ENCODE peak calls at places on chromosome 9, in ten cellular contexts. G, V, P, A, K, L, W, I, Y and O are unnamed samples.
A peak's percentile ranks its signal among the peaks of the same experiment; 100 is the strongest.

GRCh38 chr9:111176511-111176910 is 138.2 kb upstream of the LPAR1 start:
- DNase-seq in G (no peak), V (no peak), P (no peak), A (no peak), K (no peak), L (no peak), W (no peak), I (no peak), Y (no peak), O (no peak)

GRCh38 chr9:86546712-86547111 is 192.5 kb upstream of the TUT7 start:
- DNase-seq in G (no peak), V (no peak), P (no peak), A (no peak), K (no peak), L (no peak), W (no peak), I (peak; percentile 23), Y (no peak), O (no peak)

GRCh38 chr9:137311171-137311970 is 9.3 kb upstream of the NRARP start:
- DNase-seq in G (no peak), V (no peak), P (no peak), A (peak; percentile 89), K (peak; percentile 42), L (peak; percentile 85), W (no peak), I (no peak), Y (no peak), O (no peak)

GRCh38 chr9:71446499-71447411 is 321.6 kb downstream of the CEMIP2 start:
- DNase-seq in G (peak; percentile 77), V (peak; percentile 7), P (no peak), A (peak; percentile 55), K (peak; percentile 47), L (peak; percentile 88), W (no peak), I (peak; percentile 12), Y (peak; percentile 79), O (peak; percentile 65)

GRCh38 chr9:93134018-93134739 is at the start of gene NINJ1:
- DNase-seq in G (peak; percentile 60), V (peak; percentile 92), P (no peak), A (peak; percentile 72), K (peak; percentile 58), L (peak; percentile 93), W (peak; percentile 79), I (peak; percentile 78), Y (peak; percentile 95), O (peak; percentile 75)

GRCh38 chr9:101737705-101738565 is 512 bp downstream of the GRIN3A start:
- DNase-seq in G (no peak), V (no peak), P (no peak), A (peak; percentile 13), K (no peak), L (peak; percentile 46), W (no peak), I (no peak), Y (no peak), O (no peak)

GRCh38 chr9:124133752-124134151 is 122.2 kb downstream of the LHX2 start:
- DNase-seq in G (no peak), V (no peak), P (no peak), A (peak; percentile 70), K (peak; percentile 36), L (no peak), W (peak; percentile 58), I (no peak), Y (peak; percentile 38), O (peak; percentile 34)

GRCh38 chr9:112970939-112971338 is 41.1 kb downstream of the ZNF883 start:
- DNase-seq in G (no peak), V (no peak), P (no peak), A (no peak), K (peak; percentile 23), L (no peak), W (no peak), I (no peak), Y (peak; percentile 1), O (peak; percentile 10)

DNA sequence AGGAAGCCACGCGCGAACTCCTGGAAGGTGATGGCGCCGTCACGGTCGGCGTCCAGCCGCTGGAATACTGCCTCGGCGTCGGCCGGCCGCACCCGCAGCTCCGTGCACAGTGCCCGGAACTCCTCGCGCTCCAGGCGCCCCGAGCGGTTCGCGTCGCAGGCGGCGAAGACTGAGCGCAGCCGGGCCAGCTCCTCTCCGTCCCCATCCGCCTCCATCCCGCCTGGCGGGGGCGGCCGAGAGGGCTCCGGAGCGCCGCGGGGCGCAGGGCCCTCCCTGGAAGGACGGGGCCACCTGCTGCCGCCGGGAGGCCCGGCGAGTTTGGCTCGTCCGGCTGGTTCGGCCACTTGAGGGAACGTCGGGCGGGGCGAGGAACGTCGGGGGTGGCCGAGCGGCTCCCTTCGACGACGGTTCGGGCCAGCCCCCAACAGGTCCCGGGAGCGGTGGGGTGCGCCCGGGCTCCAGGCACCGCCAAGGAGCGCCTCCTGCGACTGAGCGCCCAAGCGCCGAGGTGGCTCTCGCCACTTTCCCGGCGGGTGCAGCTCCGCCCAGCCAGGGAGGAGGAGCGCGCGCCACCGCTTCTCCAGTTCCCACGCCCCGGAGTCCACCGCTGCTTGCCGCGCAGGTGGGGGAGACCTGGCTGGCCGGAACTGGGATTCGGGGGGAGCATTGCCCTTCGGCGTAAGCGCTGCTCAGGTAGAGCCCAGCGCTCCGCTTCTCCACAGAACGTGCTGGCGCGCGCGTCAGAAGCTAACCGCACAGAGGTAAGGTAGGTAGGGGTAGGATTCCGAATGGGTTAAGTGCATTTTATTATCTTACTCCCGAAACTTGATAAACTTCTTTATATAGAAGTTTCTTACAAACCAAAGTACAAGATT is at the start of gene RASEF:
- DNase-seq in G (no peak), V (no peak), P (no peak), A (peak; percentile 83), K (no peak), L (peak; percentile 85), W (no peak), I (no peak), Y (peak; percentile 53), O (peak; percentile 42)
- H3K4me3 ChIP-seq in G (no peak within 1 kb of the TSS), V (no peak within 1 kb of the TSS), P (peak within 1 kb of the TSS; percentile 9), A (peak within 1 kb of the TSS; percentile 51), K (no peak within 1 kb of the TSS), L (peak within 1 kb of the TSS; percentile 55), W (no peak within 1 kb of the TSS), I (peak within 1 kb of the TSS; percentile 61), Y (peak within 1 kb of the TSS; percentile 56), O (peak within 1 kb of the TSS; percentile 40)

GRCh38 chr9:126623314-126623666 is 9.6 kb downstream of the LMX1B start:
- DNase-seq in G (no peak), V (no peak), P (no peak), A (no peak), K (no peak), L (no peak), W (no peak), I (no peak), Y (no peak), O (no peak)

GRCh38 chr9:126624912-126625311 is 11.2 kb downstream of the LMX1B start:
- DNase-seq in G (peak; percentile 26), V (no peak), P (no peak), A (no peak), K (no peak), L (no peak), W (no peak), I (no peak), Y (no peak), O (no peak)

GRCh38 chr9:126622872-126623271 is 9.1 kb downstream of the LMX1B start:
- DNase-seq in G (no peak), V (no peak), P (no peak), A (no peak), K (no peak), L (no peak), W (no peak), I (no peak), Y (no peak), O (no peak)

GRCh38 chr9:126624453-126624872 is 10.7 kb downstream of the LMX1B start:
- DNase-seq in G (no peak), V (no peak), P (no peak), A (no peak), K (no peak), L (no peak), W (no peak), I (no peak), Y (no peak), O (no peak)

GRCh38 chr9:126623667-126624452 is 10.1 kb downstream of the LMX1B start:
- DNase-seq in G (no peak), V (no peak), P (no peak), A (no peak), K (no peak), L (no peak), W (no peak), I (no peak), Y (no peak), O (no peak)
- H3K4me3 ChIP-seq in G (no peak overlapping the region), V (no peak overlapping the region), P (no peak overlapping the region), A (no peak overlapping the region), K (no peak overlapping the region), L (no peak overlapping the region), W (no peak overlapping the region), I (no peak overlapping the region), Y (no peak overlapping the region), O (no peak overlapping the region)

DNA sequence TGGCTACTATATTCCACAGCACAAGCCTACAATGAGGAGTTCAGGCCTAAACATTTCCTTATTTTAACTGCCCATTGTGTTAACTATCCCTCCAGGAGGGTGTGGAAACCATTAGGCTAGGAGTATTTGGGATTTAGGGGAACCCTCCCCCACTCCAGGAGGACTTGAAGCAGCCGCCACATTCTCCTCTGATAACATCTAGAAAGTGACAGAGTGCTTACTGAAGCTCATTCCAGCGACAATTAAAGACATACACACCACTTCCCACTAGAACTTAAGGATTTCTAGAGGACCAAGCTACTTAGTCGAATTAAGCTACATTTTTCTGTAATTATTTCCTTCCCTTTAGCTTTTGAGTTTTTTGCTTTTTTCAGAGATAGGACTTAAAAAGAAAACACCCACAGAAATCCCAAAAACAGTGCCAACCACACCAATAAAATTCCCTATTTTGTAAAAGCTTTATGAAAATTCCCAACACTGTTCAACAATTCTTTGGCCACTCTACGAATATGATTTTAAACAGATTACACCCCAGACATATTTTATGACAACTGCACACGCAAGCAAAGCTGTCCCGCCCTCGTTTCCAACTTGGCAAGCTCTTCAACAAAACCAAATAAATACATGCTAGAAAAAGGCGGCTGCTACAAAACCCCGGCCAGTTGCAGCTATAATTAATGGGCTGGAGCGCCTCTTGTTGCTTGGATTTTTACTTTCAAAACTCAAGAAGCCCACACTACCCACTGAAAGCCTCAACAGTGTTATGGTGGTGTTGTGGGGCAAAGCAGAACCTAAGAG is 4.6 kb downstream of the ROR2 start:
- DNase-seq in G (peak; percentile 62), V (no peak), P (no peak), A (peak; percentile 77), K (peak; percentile 77), L (peak; percentile 63), W (no peak), I (no peak), Y (peak; percentile 79), O (peak; percentile 52)
- H3K4me3 ChIP-seq in G (no peak overlapping the region), V (no peak overlapping the region), P (no peak overlapping the region), A (no peak overlapping the region), K (no peak overlapping the region), L (no peak overlapping the region), W (no peak overlapping the region), I (no peak overlapping the region), Y (no peak overlapping the region), O (no peak overlapping the region)

GRCh38 chr9:26811106-26811505 is 81.5 kb downstream of the CAAP1 start:
- DNase-seq in G (no peak), V (no peak), P (no peak), A (no peak), K (peak; percentile 71), L (no peak), W (no peak), I (no peak), Y (no peak), O (no peak)

GRCh38 chr9:26809795-26810194 is 82.8 kb downstream of the CAAP1 start:
- DNase-seq in G (no peak), V (no peak), P (no peak), A (no peak), K (peak; percentile 98), L (no peak), W (no peak), I (no peak), Y (peak; percentile 4), O (peak; percentile 62)

GRCh38 chr9:26812217-26812616 is 80.4 kb downstream of the CAAP1 start:
- DNase-seq in G (no peak), V (no peak), P (no peak), A (no peak), K (no peak), L (no peak), W (no peak), I (no peak), Y (no peak), O (no peak)

GRCh38 chr9:26814799-26815198 is 77.8 kb downstream of the CAAP1 start:
- DNase-seq in G (no peak), V (no peak), P (no peak), A (no peak), K (no peak), L (no peak), W (no peak), I (no peak), Y (no peak), O (no peak)

DNA sequence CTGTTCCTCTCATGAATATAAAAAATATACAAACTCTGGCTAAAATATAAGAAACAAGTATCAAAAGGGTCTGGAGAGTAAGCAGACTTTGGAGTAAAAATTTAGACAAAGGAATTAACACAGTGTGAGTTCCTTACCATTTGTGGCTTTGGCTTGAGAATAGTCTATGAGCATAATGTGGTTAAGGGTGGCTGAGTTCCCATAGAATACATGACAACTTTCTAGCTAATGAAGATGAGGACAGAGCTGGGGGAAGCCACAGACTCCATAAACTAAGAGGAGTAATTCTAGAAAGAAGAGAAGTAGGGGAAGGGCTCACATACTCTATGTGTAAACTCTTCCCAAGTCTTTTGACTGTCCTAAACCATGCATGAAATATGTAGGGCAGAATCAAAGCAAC is 79.4 kb downstream of the CAAP1 start:
- DNase-seq in G (no peak), V (no peak), P (no peak), A (no peak), K (no peak), L (no peak), W (no peak), I (no peak), Y (no peak), O (peak; percentile 50)
- H3K4me3 ChIP-seq in G (no peak overlapping the region), V (no peak overlapping the region), P (no peak overlapping the region), A (no peak overlapping the region), K (no peak overlapping the region), L (no peak overlapping the region), W (no peak overlapping the region), I (no peak overlapping the region), Y (no peak overlapping the region), O (no peak overlapping the region)